ENCODE peak calls at places on chromosome 12, in four cellular contexts. Y is transverse colon, O is DND-41, G is AG04450. X is an unnamed sample.

GRCh38 chr12:42564540-42564939 is 25.0 kb downstream of the PRICKLE1 start:
- DNase-seq in Y (no peak), O (no peak), G (peak; percentile 46), X (no peak)

GRCh38 chr12:132302466-132303358 is 26.7 kb downstream of the GALNT9 start:
- DNase-seq in Y (no peak), O (no peak), G (no peak), X (no peak)

GRCh38 chr12:98504368-98504617 is 11.1 kb upstream of the TMPO start:
- DNase-seq in Y (no peak), O (no peak), G (no peak), X (no peak)

GRCh38 chr12:57250956-57251355 is at the start of gene STAC3:
- DNase-seq in Y (no peak), O (no peak), G (no peak), X (peak; percentile 62)

GRCh38 chr12:77685112-77685511 is 145.6 kb upstream of the NAV3 start:
- DNase-seq in Y (peak; percentile 47), O (peak; percentile 27), G (peak; percentile 62), X (peak; percentile 68)

GRCh38 chr12:11894890-11895289 is 175.8 kb upstream of the BCL2L14 start:
- DNase-seq in Y (no peak), O (peak; percentile 90), G (no peak), X (no peak)

GRCh38 chr12:124383028-124383427 is 88.1 kb downstream of the RFLNA start:
- DNase-seq in Y (no peak), O (no peak), G (no peak), X (no peak)

GRCh38 chr12:56987551-56988053 is 18.7 kb downstream of the ZBTB39 start:
- DNase-seq in Y (peak; percentile 85), O (peak; percentile 78), G (peak; percentile 38), X (peak; percentile 92)

GRCh38 chr12:1919284-1919683 is 832 bp upstream of the CACNA2D4 start:
- DNase-seq in Y (no peak), O (no peak), G (no peak), X (peak; percentile 83)

GRCh38 chr12:76244298-76244697 is 103.9 kb downstream of the BBS10 start:
- DNase-seq in Y (no peak), O (no peak), G (no peak), X (no peak)

GRCh38 chr12:80364056-80364455 is 80.0 kb upstream of the PTPRQ start:
- DNase-seq in Y (no peak), O (no peak), G (no peak), X (no peak)

GRCh38 chr12:102876883-102877282 is 40.2 kb downstream of the PAH start:
- DNase-seq in Y (no peak), O (peak; percentile 8), G (no peak), X (no peak)

GRCh38 chr12:78224154-78224553 is 393.5 kb downstream of the NAV3 start:
- DNase-seq in Y (no peak), O (no peak), G (no peak), X (no peak)

GRCh38 chr12:34398706-34399630 is 376.7 kb downstream of the ALG10 start:
- DNase-seq in Y (peak; percentile 1), O (no peak), G (no peak), X (peak; percentile 60)

GRCh38 chr12:6959376-6960290 is 8.5 kb downstream of the PTPN6 start:
- DNase-seq in Y (no peak), O (no peak), G (no peak), X (no peak)

GRCh38 chr12:115941362-115941761 is 336.1 kb downstream of the MED13L start:
- DNase-seq in Y (no peak), O (no peak), G (no peak), X (no peak)

GRCh38 chr12:2753536-2753935 is 41.2 kb upstream of the FKBP4 start:
- DNase-seq in Y (no peak), O (no peak), G (no peak), X (no peak)

GRCh38 chr12:64004639-64005038 is 160.1 kb downstream of the SRGAP1 start:
- DNase-seq in Y (no peak), O (no peak), G (no peak), X (no peak)

GRCh38 chr12:114444422-114445279 is 38.7 kb upstream of the TBX5 start:
- DNase-seq in Y (no peak), O (no peak), G (no peak), X (no peak)

GRCh38 chr12:94305293-94305957 is 154.2 kb downstream of the CEP83 start:
- DNase-seq in Y (no peak), O (no peak), G (peak; percentile 62), X (peak; percentile 60)

GRCh38 chr12:60120199-60120598 is 524.4 kb downstream of the SLC16A7 start:
- DNase-seq in Y (no peak), O (no peak), G (no peak), X (no peak)

GRCh38 chr12:110689002-110689600 is at the start of gene HVCN1:
- DNase-seq in Y (peak; percentile 60), O (peak; percentile 81), G (no peak), X (peak; percentile 93)

GRCh38 chr12:88242161-88242925 is 100.2 kb downstream of the TMTC3 start:
- DNase-seq in Y (no peak), O (no peak), G (peak; percentile 92), X (peak; percentile 50)

GRCh38 chr12:120369476-120370342 is 745 bp upstream of the MSI1 start:
- DNase-seq in Y (no peak), O (no peak), G (no peak), X (no peak)

GRCh38 chr12:64142382-64142781 is 79.7 kb downstream of the KICS2 start:
- DNase-seq in Y (no peak), O (no peak), G (no peak), X (no peak)

GRCh38 chr12:117051380-117051779 is 47.8 kb downstream of the TESC start:
- DNase-seq in Y (no peak), O (no peak), G (no peak), X (no peak)

GRCh38 chr12:15632708-15633107 is 156.5 kb downstream of the EPS8 start:
- DNase-seq in Y (no peak), O (no peak), G (no peak), X (no peak)

GRCh38 chr12:3225796-3226180 is 148.6 kb downstream of the TSPAN9 start:
- DNase-seq in Y (no peak), O (peak; percentile 49), G (no peak), X (no peak)

GRCh38 chr12:106248177-106248848 is 493 bp upstream of the CKAP4 start:
- DNase-seq in Y (peak; percentile 69), O (no peak), G (no peak), X (peak; percentile 93)

GRCh38 chr12:65740873-65741600 is 83.2 kb upstream of the HMGA2 start:
- DNase-seq in Y (peak; percentile 85), O (no peak), G (no peak), X (peak; percentile 99)

GRCh38 chr12:9951026-9951652 is 19.0 kb upstream of the CLEC2A start:
- DNase-seq in Y (peak; percentile 17), O (peak; percentile 81), G (no peak), X (peak; percentile 39)

GRCh38 chr12:103698752-103699540 is 111.9 kb downstream of the STAB2 start:
- DNase-seq in Y (no peak), O (no peak), G (no peak), X (no peak)

GRCh38 chr12:9326085-9326484 is 117.9 kb upstream of the PZP start:
- DNase-seq in Y (no peak), O (no peak), G (no peak), X (no peak)

GRCh38 chr12:124744659-124745467 is 118.8 kb downstream of the SCARB1 start:
- DNase-seq in Y (no peak), O (peak; percentile 38), G (no peak), X (peak; percentile 78)

GRCh38 chr12:19273482-19274330 is 144.2 kb downstream of the PLEKHA5 start:
- DNase-seq in Y (peak; percentile 44), O (peak; percentile 91), G (peak; percentile 86), X (peak; percentile 84)

GRCh38 chr12:77537648-77538047 is 293.0 kb upstream of the NAV3 start:
- DNase-seq in Y (no peak), O (no peak), G (no peak), X (peak; percentile 18)

GRCh38 chr12:123479442-123480180 is 21.7 kb downstream of the SNRNP35 start:
- DNase-seq in Y (no peak), O (no peak), G (no peak), X (peak; percentile 87)

GRCh38 chr12:92029902-92030586 is 115.6 kb downstream of the BTG1 start:
- DNase-seq in Y (no peak), O (no peak), G (no peak), X (no peak)

GRCh38 chr12:92029136-92029535 is 116.5 kb downstream of the BTG1 start:
- DNase-seq in Y (no peak), O (no peak), G (no peak), X (no peak)

GRCh38 chr12:92030618-92031017 is 115.0 kb downstream of the BTG1 start:
- DNase-seq in Y (peak; percentile 51), O (peak; percentile 88), G (no peak), X (no peak)

GRCh38 chr12:92027243-92027642 is 118.4 kb downstream of the BTG1 start:
- DNase-seq in Y (no peak), O (no peak), G (no peak), X (no peak)

DNA sequence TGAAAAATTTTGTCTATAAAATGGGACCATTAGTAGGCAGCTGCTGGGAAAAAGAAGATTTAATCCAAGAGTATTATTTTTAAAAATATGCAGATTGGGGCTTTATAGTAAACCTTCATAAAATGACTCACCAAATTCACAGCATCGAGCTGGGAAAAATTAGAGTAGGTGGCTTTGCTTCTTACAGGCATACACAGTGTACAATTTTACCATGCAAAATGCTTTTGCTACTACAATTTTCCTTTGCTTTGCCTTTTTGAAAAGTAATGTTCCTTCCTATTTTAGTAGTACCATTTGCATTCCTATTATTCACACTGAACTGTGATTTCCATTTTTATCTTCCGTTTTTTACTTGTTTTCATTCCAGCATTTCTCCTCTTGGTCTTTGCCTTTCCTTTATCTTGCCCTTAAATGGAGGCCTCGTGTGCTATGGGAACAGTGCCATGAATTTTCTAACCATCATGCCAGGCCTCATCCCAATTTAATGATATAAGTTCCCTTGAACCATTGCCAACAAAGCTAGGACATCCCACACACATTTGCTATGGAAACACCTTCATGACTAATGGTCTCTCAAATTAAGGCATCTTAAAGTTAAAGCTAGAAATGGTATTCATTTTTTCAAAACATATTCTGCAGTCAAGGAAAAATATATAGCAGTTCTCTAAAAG is 117.5 kb downstream of the BTG1 start:
- DNase-seq in Y (no peak), O (no peak), G (no peak), X (peak; percentile 5)
- H3K27ac ChIP-seq in Y (peak overlapping the region; percentile 80), O (peak overlapping the region; percentile 96), G (no peak overlapping the region), X (peak overlapping the region; percentile 33)

GRCh38 chr12:95820096-95820703 is 29.6 kb upstream of the NTN4 start:
- DNase-seq in Y (peak; percentile 41), O (no peak), G (peak; percentile 23), X (peak; percentile 66)
- H3K4me3 ChIP-seq in Y (no peak overlapping the region), O (no peak overlapping the region), G (no peak overlapping the region), X (no peak overlapping the region)

GRCh38 chr12:45725631-45726593 is 3.6 kb upstream of the ARID2 start:
- DNase-seq in Y (peak; percentile 17), O (peak; percentile 57), G (no peak), X (peak; percentile 77)
- H3K27ac ChIP-seq in Y (peak overlapping the region; percentile 100), O (peak overlapping the region; percentile 99), G (no peak overlapping the region), X (peak overlapping the region; percentile 92)

GRCh38 chr12:53255993-53256392 is 12.1 kb upstream of the ESPL1 start:
- DNase-seq in Y (no peak), O (no peak), G (no peak), X (no peak)

GRCh38 chr12:53251477-53252348 is 16.4 kb upstream of the ESPL1 start:
- DNase-seq in Y (peak; percentile 80), O (peak; percentile 78), G (no peak), X (peak; percentile 99)

GRCh38 chr12:53252349-53252916 is 15.7 kb upstream of the ESPL1 start:
- DNase-seq in Y (peak; percentile 62), O (no peak), G (no peak), X (peak; percentile 90)

GRCh38 chr12:53254816-53255545 is 13.1 kb upstream of the ESPL1 start:
- DNase-seq in Y (no peak), O (no peak), G (no peak), X (peak; percentile 26)

GRCh38 chr12:53253298-53253697 is 14.8 kb upstream of the ESPL1 start:
- DNase-seq in Y (no peak), O (no peak), G (no peak), X (no peak)
- H3K4me3 ChIP-seq in Y (peak overlapping the region; percentile 92), O (peak overlapping the region; percentile 79), G (peak overlapping the region; percentile 88), X (peak overlapping the region; percentile 93)